ENCODE peak calls at places on chromosome 5, in eight cellular contexts. C is H1; S is stomach; R is adrenal gland; K is naive thymus-derived CD4-positive, alpha-beta T cell; O is cardiac muscle cell; Q is neural progenitor cell; M is heart left ventricle. I is an unnamed sample. For H3K4me1 and H3K9me3, the result is how much of the 10 kb centered on the place peaks cover.

GRCh38 chr5:33675958-33676464 is 215.8 kb downstream of the ADAMTS12 start:
- DNase-seq in C (no peak), S (no peak), R (no peak), K (no peak), O (no peak), Q (no peak), M (no peak), I (no peak)

GRCh38 chr5:79560774-79561524 is 47.0 kb upstream of the HOMER1 start:
- DNase-seq in C (no peak), S (no peak), R (no peak), K (no peak), O (peak), Q (no peak), M (no peak), I (no peak)

GRCh38 chr5:64147379-64147778 is 18.3 kb upstream of the RNF180 start:
- DNase-seq in C (no peak), S (no peak), R (no peak), K (no peak), O (no peak), Q (no peak), M (no peak), I (no peak)

GRCh38 chr5:56490971-56491468 is 257.9 kb upstream of the ANKRD55 start:
- DNase-seq in C (no peak), S (no peak), R (no peak), K (peak), O (peak), Q (no peak), M (no peak), I (no peak)

GRCh38 chr5:83628360-83628759 is 92.3 kb downstream of the HAPLN1 start:
- DNase-seq in C (no peak), S (no peak), R (no peak), K (no peak), O (peak), Q (no peak), M (no peak), I (no peak)

GRCh38 chr5:127002390-127002789 is 28.0 kb downstream of the MARCHF3 start:
- DNase-seq in C (no peak), S (no peak), R (no peak), K (no peak), O (peak), Q (no peak), M (no peak), I (no peak)

GRCh38 chr5:64789457-64789856 is 20.7 kb downstream of the CWC27 start:
- DNase-seq in C (no peak), S (no peak), R (no peak), K (no peak), O (peak), Q (no peak), M (no peak), I (no peak)

GRCh38 chr5:153654444-153654843 is 164.0 kb downstream of the GRIA1 start:
- DNase-seq in C (no peak), S (no peak), R (no peak), K (no peak), O (no peak), Q (no peak), M (no peak), I (no peak)

GRCh38 chr5:38467353-38468040 is 88.9 kb downstream of the LIFR start:
- DNase-seq in C (no peak), S (peak), R (no peak), K (no peak), O (peak), Q (peak), M (peak), I (no peak)

GRCh38 chr5:133048993-133049725 is 2.7 kb upstream of the HSPA4 start:
- DNase-seq in C (no peak), S (no peak), R (no peak), K (no peak), O (peak), Q (no peak), M (no peak), I (no peak)

GRCh38 chr5:176887252-176887849 is 11.8 kb downstream of the HK3 start:
- DNase-seq in C (no peak), S (no peak), R (no peak), K (no peak), O (no peak), Q (no peak), M (no peak), I (no peak)

GRCh38 chr5:134289509-134290113 is 63.7 kb upstream of the PPP2CA start:
- DNase-seq in C (peak), S (peak), R (peak), K (peak), O (peak), Q (peak), M (peak), I (peak)

GRCh38 chr5:148805323-148806290 is 20.8 kb upstream of the ADRB2 start:
- DNase-seq in C (no peak), S (no peak), R (no peak), K (no peak), O (no peak), Q (no peak), M (peak), I (no peak)

GRCh38 chr5:138784590-138784989 is 31.4 kb downstream of the CTNNA1 start:
- DNase-seq in C (no peak), S (no peak), R (no peak), K (no peak), O (peak), Q (no peak), M (no peak), I (no peak)

GRCh38 chr5:168313596-168314204 is 22.3 kb downstream of the WWC1 start:
- DNase-seq in C (no peak), S (no peak), R (no peak), K (no peak), O (no peak), Q (no peak), M (no peak), I (no peak)

GRCh38 chr5:178121450-178122276 is 8.3 kb downstream of the N4BP3 start:
- DNase-seq in C (no peak), S (no peak), R (no peak), K (no peak), O (peak), Q (no peak), M (peak), I (no peak)

GRCh38 chr5:59065551-59065950 is 482.7 kb downstream of the RAB3C start:
- DNase-seq in C (no peak), S (no peak), R (no peak), K (no peak), O (no peak), Q (no peak), M (no peak), I (no peak)

GRCh38 chr5:151470440-151470839 is 23.0 kb downstream of the SLC36A1 start:
- DNase-seq in C (no peak), S (no peak), R (no peak), K (no peak), O (peak), Q (no peak), M (no peak), I (no peak)

GRCh38 chr5:89353837-89354551 is 471.0 kb upstream of the MEF2C start:
- DNase-seq in C (no peak), S (no peak), R (no peak), K (no peak), O (no peak), Q (no peak), M (no peak), I (no peak)

GRCh38 chr5:172407241-172407691 is 47.1 kb downstream of the SH3PXD2B start:
- DNase-seq in C (no peak), S (no peak), R (peak), K (no peak), O (peak), Q (no peak), M (peak), I (no peak)

GRCh38 chr5:35198096-35198495 is 32.2 kb downstream of the PRLR start:
- DNase-seq in C (no peak), S (peak), R (peak), K (no peak), O (peak), Q (no peak), M (peak), I (no peak)

GRCh38 chr5:148179234-148179824 is 11.0 kb downstream of the SPINK14 start:
- DNase-seq in C (no peak), S (no peak), R (no peak), K (peak), O (peak), Q (peak), M (no peak), I (no peak)

GRCh38 chr5:74798977-74799911 is 32.2 kb downstream of the NSA2 start:
- DNase-seq in C (peak), S (no peak), R (no peak), K (no peak), O (no peak), Q (no peak), M (no peak), I (no peak)

DNA sequence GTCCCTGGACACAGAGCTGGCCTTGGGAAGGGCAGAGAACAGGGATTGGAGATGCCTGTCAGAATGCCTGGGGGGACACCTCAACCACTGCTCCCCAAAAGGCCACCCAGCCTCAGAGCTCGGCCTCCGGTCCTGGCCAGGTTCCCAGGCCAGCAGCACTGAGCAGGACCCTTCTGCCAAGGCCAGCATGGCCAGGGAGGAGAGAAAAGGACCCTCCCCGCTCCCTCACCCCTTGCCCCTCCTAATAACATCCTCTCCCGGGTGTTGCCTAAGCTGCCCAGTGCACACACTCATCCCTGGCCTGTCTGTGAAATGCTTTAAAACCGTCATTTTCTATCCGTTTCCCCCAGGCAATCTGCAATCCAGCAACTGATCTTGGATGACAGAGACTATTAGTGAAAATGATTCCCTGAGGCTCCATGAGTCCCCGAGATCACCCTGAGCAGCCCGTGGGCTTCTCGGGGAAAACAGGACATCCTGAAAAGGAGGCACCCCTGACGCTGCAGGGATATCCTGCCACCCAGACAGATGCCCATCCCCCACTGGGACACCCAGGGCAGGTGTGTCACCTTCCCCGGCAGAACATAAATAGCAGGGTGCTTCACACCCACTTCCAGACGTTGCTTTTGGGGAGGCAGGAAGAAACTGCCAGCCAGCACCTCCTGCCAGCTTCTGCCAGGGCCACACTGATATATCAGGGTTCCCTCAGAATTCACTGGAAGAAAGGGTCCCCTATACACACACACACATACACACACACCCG is 75.3 kb downstream of the ADAMTS2 start:
- DNase-seq in C (no peak), S (no peak), R (peak), K (no peak), O (peak), Q (no peak), M (no peak), I (no peak)
- H3K4me1 ChIP-seq in C (under half), S (under half), R (under half), K (under half), O (under half), Q (under half), M (under half), I (under half)

DNA sequence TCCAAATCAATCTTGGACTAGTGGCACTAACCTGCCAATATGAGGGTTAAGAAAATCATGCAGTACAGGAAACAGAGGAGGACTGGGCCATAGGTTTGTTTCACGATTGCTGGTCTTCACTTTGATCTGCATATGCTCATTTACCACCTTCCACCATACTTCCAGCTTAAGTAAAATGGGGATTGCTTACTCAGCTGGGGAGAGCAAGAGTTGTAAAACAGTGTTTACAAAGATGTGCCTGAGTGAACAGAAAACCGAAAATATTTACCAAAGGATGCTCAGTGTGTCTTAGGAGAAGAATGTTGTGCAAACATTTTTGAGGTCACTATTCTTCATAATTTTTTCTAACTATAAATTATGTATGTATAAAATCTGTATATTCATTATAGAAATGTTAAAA is 65.1 kb upstream of the DNAH5 start:
- DNase-seq in C (no peak), S (no peak), R (no peak), K (no peak), O (no peak), Q (no peak), M (no peak), I (no peak)
- H3K27ac ChIP-seq in C (no peak), S (peak), R (no peak), K (no peak), O (no peak), Q (no peak), M (no peak), I (no peak)

GRCh38 chr5:141182248-141182647 is at the start of gene PCDHB16:
- DNase-seq in C (peak), S (no peak), R (no peak), K (no peak), O (peak), Q (peak), M (peak), I (no peak)

GRCh38 chr5:141192110-141192725 is at the start of gene PCDHB10:
- DNase-seq in C (peak), S (no peak), R (no peak), K (no peak), O (peak), Q (peak), M (no peak), I (no peak)

DNA sequence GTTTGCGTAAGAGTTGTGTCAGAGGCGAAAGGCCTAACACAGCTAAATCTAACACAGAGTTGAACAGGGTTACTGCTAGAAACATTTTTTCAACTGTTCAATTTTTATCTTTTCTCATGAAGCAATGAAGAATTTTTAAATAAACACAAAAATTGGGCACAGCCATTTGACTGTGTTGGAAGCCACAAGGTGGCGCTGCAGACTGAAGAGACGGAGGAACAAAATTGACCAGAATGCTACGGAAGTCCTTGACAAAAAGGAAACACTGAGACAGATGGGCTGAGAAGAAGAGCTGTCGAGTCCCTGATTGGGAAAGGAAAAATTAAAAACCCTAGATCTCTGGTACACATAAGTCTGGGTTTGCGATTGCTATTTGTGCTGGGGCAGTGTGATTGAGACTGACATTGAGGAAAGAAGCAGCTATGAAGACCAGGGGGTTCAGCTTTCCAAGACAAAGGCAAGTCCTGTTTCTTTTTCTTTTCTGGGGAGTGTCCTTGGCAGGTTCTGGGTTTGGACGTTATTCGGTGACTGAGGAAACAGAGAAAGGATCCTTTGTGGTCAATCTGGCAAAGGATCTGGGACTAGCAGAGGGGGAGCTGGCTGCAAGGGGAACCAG is at the start of gene PCDHB9:
- DNase-seq in C (peak), S (no peak), R (no peak), K (no peak), O (peak), Q (peak), M (no peak), I (no peak)
- H3K9me3 ChIP-seq in C (under half), S (half or more), R (under half), K (under half), O (under half), Q (under half), M (under half), I (under half)

GRCh38 chr5:1545126-1545797 is 21.5 kb upstream of the LPCAT1 start:
- DNase-seq in C (no peak), S (no peak), R (no peak), K (no peak), O (no peak), Q (no peak), M (no peak), I (no peak)

GRCh38 chr5:1545798-1546355 is 22.1 kb upstream of the LPCAT1 start:
- DNase-seq in C (peak), S (no peak), R (no peak), K (no peak), O (no peak), Q (no peak), M (no peak), I (no peak)

GRCh38 chr5:1543398-1544293 is 19.9 kb upstream of the LPCAT1 start:
- DNase-seq in C (peak), S (no peak), R (no peak), K (no peak), O (peak), Q (no peak), M (no peak), I (no peak)

GRCh38 chr5:1542755-1543154 is 19.0 kb upstream of the LPCAT1 start:
- DNase-seq in C (no peak), S (peak), R (no peak), K (no peak), O (peak), Q (no peak), M (no peak), I (no peak)

GRCh38 chr5:1544294-1545010 is 20.7 kb upstream of the LPCAT1 start:
- DNase-seq in C (peak), S (no peak), R (no peak), K (no peak), O (no peak), Q (no peak), M (no peak), I (no peak)
- H3K4me1 ChIP-seq in C (under half), S (under half), R (under half), K (under half), O (under half), Q (under half), M (under half), I (under half)

DNA sequence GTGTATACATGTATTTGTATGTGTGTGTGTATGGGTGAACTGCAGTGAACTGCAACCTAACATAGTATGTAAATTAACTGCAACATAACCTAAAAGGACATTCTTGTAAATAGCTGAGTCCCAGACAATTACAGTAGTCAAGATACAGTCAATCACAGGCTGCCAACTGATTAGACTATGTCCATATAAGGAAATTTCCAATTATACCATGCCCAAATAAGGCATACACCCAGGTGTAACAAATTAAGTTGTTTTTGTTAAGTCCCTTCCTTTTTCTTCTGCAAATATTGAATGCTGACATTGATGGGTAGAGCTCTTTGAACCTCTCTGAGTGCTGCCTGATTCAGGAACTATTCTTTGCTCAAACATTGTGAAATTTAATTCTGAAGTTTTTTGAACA is 594.6 kb upstream of the FAM174A start:
- DNase-seq in C (no peak), S (no peak), R (no peak), K (no peak), O (no peak), Q (no peak), M (no peak), I (no peak)
- H3K27ac ChIP-seq in C (no peak), S (no peak), R (no peak), K (no peak), O (no peak), Q (no peak), M (no peak), I (no peak)

GRCh38 chr5:175668006-175668405 is 10.1 kb downstream of the HRH2 start:
- DNase-seq in C (no peak), S (no peak), R (no peak), K (no peak), O (no peak), Q (no peak), M (no peak), I (no peak)
- H3K9me3 ChIP-seq in C (under half), S (under half), R (under half), K (under half), O (under half), Q (under half), M (under half), I (under half)

GRCh38 chr5:72477644-72478043 is 29.6 kb downstream of the ZNF366 start:
- DNase-seq in C (no peak), S (no peak), R (no peak), K (no peak), O (no peak), Q (no peak), M (no peak), I (no peak)
- H3K4me1 ChIP-seq in C (under half), S (under half), R (under half), K (under half), O (under half), Q (under half), M (under half), I (under half)

DNA sequence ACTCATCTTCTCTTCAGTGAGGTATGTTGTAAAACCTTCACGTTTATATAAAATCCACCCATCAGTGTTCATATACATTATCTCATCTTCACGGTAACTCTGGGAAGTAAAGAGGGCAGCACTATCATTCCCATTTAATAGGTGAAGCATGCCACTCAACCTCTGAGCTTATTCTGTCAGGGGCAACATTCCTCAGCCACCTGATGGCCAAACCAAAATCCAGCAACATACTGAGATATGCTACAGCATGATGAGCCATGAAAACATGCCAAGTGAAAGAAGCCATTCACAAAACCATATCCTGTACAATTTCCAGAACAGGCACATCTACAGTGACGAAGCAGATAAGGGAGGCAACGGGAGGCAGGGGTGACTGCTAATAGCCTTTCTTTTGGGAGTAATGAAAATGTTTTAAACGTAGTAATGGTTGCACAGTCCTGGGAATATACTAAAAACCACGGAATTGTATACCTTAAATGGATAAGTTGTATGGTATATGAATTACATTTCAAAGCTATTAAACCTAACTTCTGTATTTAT is 167.4 kb downstream of the TSSK1B start:
- DNase-seq in C (no peak), S (no peak), R (no peak), K (no peak), O (peak), Q (no peak), M (no peak), I (no peak)
- H3K27ac ChIP-seq in C (no peak), S (no peak), R (no peak), K (no peak), O (no peak), Q (no peak), M (no peak), I (no peak)

GRCh38 chr5:180847053-180847452 is 14.0 kb downstream of the ZFP62 start:
- DNase-seq in C (no peak), S (no peak), R (no peak), K (no peak), O (no peak), Q (no peak), M (no peak), I (no peak)

GRCh38 chr5:180848265-180848664 is 12.8 kb downstream of the ZFP62 start:
- DNase-seq in C (no peak), S (no peak), R (no peak), K (no peak), O (no peak), Q (no peak), M (no peak), I (no peak)

GRCh38 chr5:180849827-180850226 is 11.2 kb downstream of the ZFP62 start:
- DNase-seq in C (no peak), S (no peak), R (no peak), K (no peak), O (no peak), Q (no peak), M (no peak), I (no peak)

GRCh38 chr5:180850434-180851078 is 10.5 kb downstream of the ZFP62 start:
- DNase-seq in C (no peak), S (no peak), R (no peak), K (no peak), O (no peak), Q (no peak), M (no peak), I (no peak)

GRCh38 chr5:180848878-180849277 is 12.2 kb downstream of the ZFP62 start:
- DNase-seq in C (no peak), S (no peak), R (no peak), K (no peak), O (no peak), Q (no peak), M (no peak), I (no peak)
- H3K9me3 ChIP-seq in C (half or more), S (under half), R (under half), K (under half), O (under half), Q (half or more), M (under half), I (under half)

GRCh38 chr5:159907689-159908088 is 8.6 kb upstream of the ADRA1B start:
- DNase-seq in C (no peak), S (no peak), R (no peak), K (no peak), O (no peak), Q (no peak), M (no peak), I (no peak)
- H3K4me1 ChIP-seq in C (under half), S (under half), R (under half), K (under half), O (under half), Q (under half), M (under half), I (under half)

I was measured in effector memory CD4-positive, alpha-beta T cell.